ENCODE peak calls at places on chromosome 13, in seven cellular contexts. R, Z, M, P, I, S and F are unnamed samples.

GRCh38 chr13:28540612-28541011 is 45.7 kb upstream of the FLT1 start:
- DNase-seq in Z (no peak), R (no peak), S (no peak), I (no peak), M (peak; percentile 64), P (no peak), F (no peak)

GRCh38 chr13:18235756-18236527 is 945.7 kb downstream of the TUBA3C start:
- DNase-seq in M (no peak), Z (no peak), R (no peak), P (no peak), S (no peak), I (no peak), F (no peak)

GRCh38 chr13:33279414-33279813 is 6.1 kb downstream of the STARD13 start:
- DNase-seq in I (no peak), R (no peak), S (no peak), M (no peak), P (no peak), Z (no peak), F (no peak)

GRCh38 chr13:33799950-33800592 is 17.9 kb upstream of the RFC3 start:
- DNase-seq in P (peak; percentile 10), M (peak; percentile 66), S (no peak), I (no peak), Z (no peak), R (no peak), F (no peak)

GRCh38 chr13:94063096-94063495 is 416.4 kb downstream of the DCT start:
- DNase-seq in P (no peak), Z (no peak), S (no peak), M (peak; percentile 84), I (no peak), R (no peak), F (no peak)

GRCh38 chr13:113962386-113962785 is 11.5 kb downstream of the C13orf46 start:
- DNase-seq in S (no peak), P (no peak), M (no peak), I (no peak), R (no peak), Z (no peak), F (no peak)

GRCh38 chr13:112731667-112732616 is 42.1 kb downstream of the ATP11A start:
- DNase-seq in M (no peak), Z (no peak), R (no peak), S (no peak), I (no peak), P (no peak), F (no peak)

GRCh38 chr13:19984430-19985218 is 26.1 kb downstream of the ZMYM2 start:
- DNase-seq in S (no peak), P (no peak), I (no peak), M (peak; percentile 70), R (no peak), Z (peak; percentile 41), F (no peak)

GRCh38 chr13:24742294-24742693 is 21.7 kb upstream of the RNF17 start:
- DNase-seq in Z (no peak), S (no peak), I (no peak), P (no peak), R (no peak), M (no peak), F (no peak)

GRCh38 chr13:77028202-77028601 is 1.2 kb upstream of the FBXL3 start:
- DNase-seq in M (peak; percentile 60), R (no peak), Z (no peak), S (no peak), I (no peak), P (no peak), F (peak; percentile 71)